ENCODE peak calls at places on chromosomes 12 and 14, in four cellular contexts. One of them, this sample, is unnamed.

GRCh38 chr12:95336387-95337067 is 118.9 kb downstream of the VEZT start:
- DNase-seq in iris pigment epithelial cell: peak
- DNase-seq in LoVo: no peak
- DNase-seq in A673: peak
- DNase-seq in this sample: peak

GRCh38 chr14:94093418-94093817 is 12.3 kb downstream of the IFI27L1 start:
- DNase-seq in iris pigment epithelial cell: no peak
- DNase-seq in LoVo: no peak
- DNase-seq in A673: no peak
- DNase-seq in this sample: no peak

GRCh38 chr12:113082486-113083148 is 26.1 kb downstream of the DTX1 start:
- DNase-seq in A673: no peak
- DNase-seq in iris pigment epithelial cell: no peak
- DNase-seq in LoVo: no peak
- DNase-seq in this sample: no peak

GRCh38 chr14:35085441-35085840 is 36.3 kb downstream of the PPP2R3C start:
- DNase-seq in iris pigment epithelial cell: no peak
- DNase-seq in A673: no peak
- DNase-seq in LoVo: no peak
- DNase-seq in this sample: no peak

GRCh38 chr12:30320561-30320960 is 375.1 kb downstream of the IPO8 start:
- DNase-seq in iris pigment epithelial cell: no peak
- DNase-seq in LoVo: no peak
- DNase-seq in A673: no peak
- DNase-seq in this sample: no peak

GRCh38 chr14:99568567-99569560 is 35.1 kb downstream of the CCDC85C start:
- DNase-seq in A673: peak
- DNase-seq in iris pigment epithelial cell: peak
- DNase-seq in LoVo: peak
- DNase-seq in this sample: peak

GRCh38 chr12:89690925-89691324 is 17.7 kb downstream of the ATP2B1 start:
- DNase-seq in LoVo: no peak
- DNase-seq in iris pigment epithelial cell: no peak
- DNase-seq in A673: peak
- DNase-seq in this sample: no peak

GRCh38 chr14:58703149-58703509 is 65.4 kb downstream of the DACT1 start:
- DNase-seq in A673: no peak
- DNase-seq in iris pigment epithelial cell: no peak
- DNase-seq in LoVo: peak
- DNase-seq in this sample: no peak

GRCh38 chr14:104676694-104677505 is 12.5 kb upstream of the INF2 start:
- DNase-seq in LoVo: no peak
- DNase-seq in iris pigment epithelial cell: peak
- DNase-seq in A673: no peak
- DNase-seq in this sample: no peak

GRCh38 chr14:104108570-104109060 is 23.1 kb downstream of the ASPG start:
- DNase-seq in iris pigment epithelial cell: no peak
- DNase-seq in LoVo: no peak
- DNase-seq in A673: no peak
- DNase-seq in this sample: no peak

GRCh38 chr14:83294941-83295340 is 1761.3 kb upstream of the SEL1L start:
- DNase-seq in iris pigment epithelial cell: peak
- DNase-seq in LoVo: no peak
- DNase-seq in A673: peak
- DNase-seq in this sample: peak